ENCODE peak calls at places on chromosomes 1 and 21, in six cellular contexts. One of them, this sample, is unnamed.

GRCh38 chr1:100538935-100539835 is 1.2 kb downstream of the GPR88 start:
- DNase-seq in psoas muscle: peak
- DNase-seq in GM12865: no peak
- DNase-seq in prostate gland: no peak
- DNase-seq in kidney epithelial cell: no peak
- DNase-seq in fibroblast of pulmonary artery: no peak
- DNase-seq in this sample: no peak

GRCh38 chr21:26883768-26884167 is 38.6 kb upstream of the ADAMTS1 start:
- DNase-seq in psoas muscle: no peak
- DNase-seq in GM12865: no peak
- DNase-seq in prostate gland: no peak
- DNase-seq in kidney epithelial cell: no peak
- DNase-seq in fibroblast of pulmonary artery: peak
- DNase-seq in this sample: no peak

GRCh38 chr1:241701483-241702290 is 49.6 kb downstream of the WDR64 start:
- DNase-seq in psoas muscle: no peak
- DNase-seq in GM12865: no peak
- DNase-seq in prostate gland: no peak
- DNase-seq in kidney epithelial cell: no peak
- DNase-seq in fibroblast of pulmonary artery: no peak
- DNase-seq in this sample: no peak

GRCh38 chr1:27980216-27980820 is 20.5 kb downstream of the XKR8 start:
- DNase-seq in psoas muscle: no peak
- DNase-seq in GM12865: no peak
- DNase-seq in prostate gland: no peak
- DNase-seq in kidney epithelial cell: no peak
- DNase-seq in fibroblast of pulmonary artery: no peak
- DNase-seq in this sample: no peak

GRCh38 chr1:2300851-2301606 is 72.9 kb downstream of the SKI start:
- DNase-seq in psoas muscle: peak
- DNase-seq in GM12865: peak
- DNase-seq in prostate gland: no peak
- DNase-seq in kidney epithelial cell: no peak
- DNase-seq in fibroblast of pulmonary artery: peak
- DNase-seq in this sample: no peak

GRCh38 chr1:205526431-205526830 is 22.0 kb downstream of the CDK18 start:
- DNase-seq in psoas muscle: no peak
- DNase-seq in GM12865: no peak
- DNase-seq in prostate gland: no peak
- DNase-seq in kidney epithelial cell: no peak
- DNase-seq in fibroblast of pulmonary artery: no peak
- DNase-seq in this sample: no peak

GRCh38 chr1:115433483-115433882 is 95.4 kb upstream of the NGF start:
- DNase-seq in psoas muscle: no peak
- DNase-seq in GM12865: no peak
- DNase-seq in prostate gland: no peak
- DNase-seq in kidney epithelial cell: no peak
- DNase-seq in fibroblast of pulmonary artery: no peak
- DNase-seq in this sample: no peak

GRCh38 chr21:42755031-42755665 is 101.7 kb downstream of the PDE9A start:
- DNase-seq in psoas muscle: no peak
- DNase-seq in GM12865: no peak
- DNase-seq in prostate gland: no peak
- DNase-seq in kidney epithelial cell: no peak
- DNase-seq in fibroblast of pulmonary artery: no peak
- DNase-seq in this sample: no peak

GRCh38 chr21:25005388-25005787 is 601.9 kb downstream of the MRPL39 start:
- DNase-seq in psoas muscle: no peak
- DNase-seq in GM12865: no peak
- DNase-seq in prostate gland: no peak
- DNase-seq in kidney epithelial cell: peak
- DNase-seq in fibroblast of pulmonary artery: peak
- DNase-seq in this sample: no peak

GRCh38 chr1:164813781-164814180 is 254.8 kb downstream of the PBX1 start:
- DNase-seq in psoas muscle: no peak
- DNase-seq in GM12865: no peak
- DNase-seq in prostate gland: no peak
- DNase-seq in kidney epithelial cell: no peak
- DNase-seq in fibroblast of pulmonary artery: no peak
- DNase-seq in this sample: no peak

GRCh38 chr1:219324629-219325367 is 151.1 kb downstream of the LYPLAL1 start:
- DNase-seq in psoas muscle: no peak
- DNase-seq in GM12865: peak
- DNase-seq in prostate gland: no peak
- DNase-seq in kidney epithelial cell: peak
- DNase-seq in fibroblast of pulmonary artery: peak
- DNase-seq in this sample: peak

GRCh38 chr1:30881266-30882181 is 27.0 kb downstream of the SDC3 start:
- DNase-seq in psoas muscle: no peak
- DNase-seq in GM12865: peak
- DNase-seq in prostate gland: no peak
- DNase-seq in kidney epithelial cell: no peak
- DNase-seq in fibroblast of pulmonary artery: no peak
- DNase-seq in this sample: no peak

GRCh38 chr1:58324551-58324950 is 222.0 kb downstream of the OMA1 start:
- DNase-seq in psoas muscle: no peak
- DNase-seq in GM12865: no peak
- DNase-seq in prostate gland: no peak
- DNase-seq in kidney epithelial cell: no peak
- DNase-seq in fibroblast of pulmonary artery: no peak
- DNase-seq in this sample: no peak

GRCh38 chr1:111988377-111988742 is 1.1 kb downstream of the KCND3 start:
- DNase-seq in psoas muscle: no peak
- DNase-seq in GM12865: no peak
- DNase-seq in prostate gland: no peak
- DNase-seq in kidney epithelial cell: no peak
- DNase-seq in fibroblast of pulmonary artery: no peak
- DNase-seq in this sample: no peak

GRCh38 chr1:224431726-224432125 is 2.9 kb downstream of the WDR26 start:
- DNase-seq in psoas muscle: no peak
- DNase-seq in GM12865: no peak
- DNase-seq in prostate gland: no peak
- DNase-seq in kidney epithelial cell: no peak
- DNase-seq in fibroblast of pulmonary artery: no peak
- DNase-seq in this sample: no peak

GRCh38 chr1:224432141-224432540 is 2.5 kb downstream of the WDR26 start:
- DNase-seq in psoas muscle: no peak
- DNase-seq in GM12865: no peak
- DNase-seq in prostate gland: no peak
- DNase-seq in kidney epithelial cell: no peak
- DNase-seq in fibroblast of pulmonary artery: peak
- DNase-seq in this sample: peak

GRCh38 chr1:224427346-224427745 is 7.3 kb downstream of the WDR26 start:
- DNase-seq in psoas muscle: no peak
- DNase-seq in GM12865: no peak
- DNase-seq in prostate gland: no peak
- DNase-seq in kidney epithelial cell: no peak
- DNase-seq in fibroblast of pulmonary artery: peak
- DNase-seq in this sample: peak

GRCh38 chr1:224430511-224431113 is 4.0 kb downstream of the WDR26 start:
- DNase-seq in psoas muscle: no peak
- DNase-seq in GM12865: peak
- DNase-seq in prostate gland: no peak
- DNase-seq in kidney epithelial cell: no peak
- DNase-seq in fibroblast of pulmonary artery: peak
- DNase-seq in this sample: peak

GRCh38 chr1:224429616-224430015 is 5.0 kb downstream of the WDR26 start:
- DNase-seq in psoas muscle: no peak
- DNase-seq in GM12865: no peak
- DNase-seq in prostate gland: no peak
- DNase-seq in kidney epithelial cell: no peak
- DNase-seq in fibroblast of pulmonary artery: no peak
- DNase-seq in this sample: no peak
- H3K4me3 ChIP-seq in psoas muscle: peak
- H3K4me3 ChIP-seq in GM12865: no peak
- H3K4me3 ChIP-seq in prostate gland: no peak
- H3K4me3 ChIP-seq in kidney epithelial cell: no peak
- H3K4me3 ChIP-seq in fibroblast of pulmonary artery: no peak
- H3K4me3 ChIP-seq in this sample: no peak

GRCh38 chr1:172960454-172961208 is 90.1 kb downstream of the TNFSF18 start:
- DNase-seq in psoas muscle: no peak
- DNase-seq in GM12865: no peak
- DNase-seq in prostate gland: peak
- DNase-seq in kidney epithelial cell: no peak
- DNase-seq in fibroblast of pulmonary artery: peak
- DNase-seq in this sample: peak
- TF ChIP-seq CTCF in psoas muscle: no peak
- TF ChIP-seq CTCF in GM12865: no peak
- TF ChIP-seq CTCF in prostate gland: no peak
- TF ChIP-seq CTCF in kidney epithelial cell: no peak
- TF ChIP-seq CTCF in fibroblast of pulmonary artery: peak
- TF ChIP-seq CTCF in this sample: no peak

DNA sequence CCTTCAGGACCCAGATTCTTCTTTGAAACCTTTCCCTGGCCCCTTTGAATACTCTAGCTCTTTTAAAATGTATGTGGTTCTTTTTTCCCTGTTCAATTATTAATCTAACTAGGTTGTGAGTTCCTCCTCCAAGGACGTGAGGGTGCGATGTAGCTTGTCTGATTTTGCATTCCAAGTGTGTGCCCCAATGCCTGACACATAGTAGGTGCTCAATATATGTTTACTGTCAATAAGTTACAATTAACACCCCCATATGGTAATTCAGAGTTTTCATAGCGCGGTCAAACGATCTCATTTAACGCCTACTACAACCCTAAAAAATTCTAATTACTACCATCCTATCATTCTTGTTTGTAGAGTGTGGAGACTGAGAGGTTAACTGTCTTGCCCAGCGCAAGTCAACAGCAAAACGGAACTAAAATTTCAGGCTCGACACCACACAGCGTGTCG is 482 bp upstream of the MTR start:
- DNase-seq in psoas muscle: no peak
- DNase-seq in GM12865: no peak
- DNase-seq in prostate gland: no peak
- DNase-seq in kidney epithelial cell: no peak
- DNase-seq in fibroblast of pulmonary artery: no peak
- DNase-seq in this sample: no peak
- H3K4me3 ChIP-seq in psoas muscle: peak
- H3K4me3 ChIP-seq in GM12865: peak
- H3K4me3 ChIP-seq in prostate gland: peak
- H3K4me3 ChIP-seq in kidney epithelial cell: peak
- H3K4me3 ChIP-seq in fibroblast of pulmonary artery: peak
- H3K4me3 ChIP-seq in this sample: peak

DNA sequence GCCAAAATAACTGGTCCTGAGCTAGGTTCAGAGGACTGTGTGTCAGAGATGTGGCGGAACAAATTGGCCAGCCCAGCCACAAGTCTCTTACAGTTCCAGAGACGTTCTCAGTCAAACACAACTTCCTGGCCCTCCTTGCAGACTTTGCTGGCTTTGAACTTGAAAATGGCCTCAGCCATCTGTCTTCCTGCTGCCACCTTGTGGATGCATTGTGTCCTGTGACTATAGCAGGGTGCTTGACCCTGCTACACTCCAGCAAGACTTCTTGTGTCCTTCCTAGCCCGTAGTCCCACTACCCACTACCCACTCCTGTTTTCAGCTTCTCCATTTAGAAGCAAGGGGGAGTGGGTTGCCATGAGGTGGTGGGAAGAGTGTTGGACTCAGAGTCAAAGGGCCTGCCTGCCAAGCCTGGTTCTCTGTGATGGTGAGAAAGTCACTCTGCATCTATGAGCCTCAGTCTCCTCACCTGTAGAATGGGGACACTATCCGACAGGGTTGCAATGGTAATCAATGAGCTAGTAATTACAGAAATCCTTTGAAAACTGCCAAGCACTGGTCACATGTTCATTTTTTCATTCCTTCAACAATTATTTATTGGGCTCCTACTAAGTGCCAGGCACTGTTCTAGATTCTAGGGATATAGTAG is 109.9 kb downstream of the IGSF21 start:
- DNase-seq in psoas muscle: no peak
- DNase-seq in GM12865: peak
- DNase-seq in prostate gland: no peak
- DNase-seq in kidney epithelial cell: no peak
- DNase-seq in fibroblast of pulmonary artery: no peak
- DNase-seq in this sample: no peak
- TF ChIP-seq CTCF in psoas muscle: no peak
- TF ChIP-seq CTCF in GM12865: peak
- TF ChIP-seq CTCF in prostate gland: no peak
- TF ChIP-seq CTCF in kidney epithelial cell: peak
- TF ChIP-seq CTCF in fibroblast of pulmonary artery: peak
- TF ChIP-seq CTCF in this sample: peak

DNA sequence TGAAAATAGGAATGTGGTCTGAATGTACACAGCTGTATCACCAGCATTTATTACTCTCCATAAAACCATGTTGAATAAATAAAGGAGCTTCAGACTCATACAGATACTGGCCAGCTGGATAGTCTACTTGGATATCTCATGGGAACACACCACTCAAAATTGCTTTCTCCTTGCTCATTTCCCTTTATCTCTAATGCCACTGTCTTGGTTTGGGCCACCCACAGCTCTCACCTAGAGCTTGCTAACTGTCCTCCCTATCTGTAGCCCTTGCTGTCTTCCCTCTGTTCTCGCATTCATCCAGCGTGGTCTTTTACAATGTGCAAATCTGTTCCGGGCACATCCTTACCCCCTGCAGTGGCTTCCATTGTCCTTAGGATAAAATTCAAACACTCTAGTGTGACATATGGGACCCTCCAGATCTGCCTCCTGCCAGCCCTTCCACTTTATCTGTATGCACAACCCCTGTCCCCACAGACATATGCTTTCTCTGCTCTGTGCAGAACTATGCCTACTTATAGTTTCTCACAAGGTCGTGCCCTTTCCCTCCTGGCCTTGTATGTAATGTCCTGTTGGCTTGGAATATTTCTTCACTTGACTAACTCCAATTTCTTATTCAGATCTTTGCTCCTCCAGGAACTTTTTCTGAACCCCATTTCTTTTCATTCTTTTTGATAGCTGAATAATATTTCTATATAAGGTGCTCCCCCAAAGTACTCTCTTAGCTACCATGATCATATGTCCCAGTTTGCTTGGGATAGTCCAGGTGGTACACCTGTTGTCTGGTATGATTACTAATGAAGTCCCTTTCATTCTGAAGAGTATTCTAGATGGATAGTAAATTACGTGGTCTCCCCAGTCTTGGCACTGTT is 2.9 kb downstream of the FLVCR1 start:
- DNase-seq in psoas muscle: no peak
- DNase-seq in GM12865: no peak
- DNase-seq in prostate gland: no peak
- DNase-seq in kidney epithelial cell: no peak
- DNase-seq in fibroblast of pulmonary artery: peak
- DNase-seq in this sample: peak
- H3K4me3 ChIP-seq in psoas muscle: no peak
- H3K4me3 ChIP-seq in GM12865: peak
- H3K4me3 ChIP-seq in prostate gland: no peak
- H3K4me3 ChIP-seq in kidney epithelial cell: no peak
- H3K4me3 ChIP-seq in fibroblast of pulmonary artery: no peak
- H3K4me3 ChIP-seq in this sample: no peak